ENCODE peak calls at places on chromosome 11, in five cellular contexts. J, S, T, U and A are unnamed samples.

GRCh38 chr11:109267293-109268095 is 154.5 kb upstream of the C11orf87 start:
- DNase-seq in J (peak), S (no peak), T (no peak), U (peak), A (no peak)

GRCh38 chr11:133311230-133311629 is 221.1 kb downstream of the OPCML start:
- DNase-seq in J (no peak), S (no peak), T (no peak), U (no peak), A (no peak)

GRCh38 chr11:77446911-77447629 is 26.8 kb downstream of the PAK1 start:
- DNase-seq in J (no peak), S (no peak), T (no peak), U (peak), A (no peak)

GRCh38 chr11:20026629-20027545 is 133.4 kb downstream of the DBX1 start:
- DNase-seq in J (no peak), S (no peak), T (no peak), U (peak), A (no peak)

GRCh38 chr11:3341298-3341697 is 37.6 kb downstream of the ZNF195 start:
- DNase-seq in J (no peak), S (peak), T (peak), U (peak), A (no peak)

GRCh38 chr11:134557571-134558257 is 145.7 kb upstream of the B3GAT1 start:
- DNase-seq in J (no peak), S (peak), T (no peak), U (no peak), A (no peak)

GRCh38 chr11:43632171-43632570 is 48.4 kb upstream of the HSD17B12 start:
- DNase-seq in J (no peak), S (no peak), T (no peak), U (peak), A (no peak)

GRCh38 chr11:94664336-94664735 is 97.2 kb downstream of the PIWIL4 start:
- DNase-seq in J (no peak), S (no peak), T (no peak), U (no peak), A (no peak)

GRCh38 chr11:44456544-44457270 is 108.8 kb upstream of the CD82 start:
- DNase-seq in J (no peak), S (peak), T (no peak), U (peak), A (no peak)

GRCh38 chr11:447923-448731 is 2.0 kb upstream of the PTDSS2 start:
- DNase-seq in J (peak), S (peak), T (peak), U (peak), A (peak)

GRCh38 chr11:688681-689080 is 6.3 kb downstream of the DEAF1 start:
- DNase-seq in J (no peak), S (peak), T (no peak), U (no peak), A (no peak)

GRCh38 chr11:107999759-108000455 is 8.8 kb upstream of the CUL5 start:
- DNase-seq in J (peak), S (peak), T (no peak), U (peak), A (no peak)

GRCh38 chr11:126438691-126439090 is 83.2 kb downstream of the ST3GAL4 start:
- DNase-seq in J (no peak), S (peak), T (no peak), U (no peak), A (no peak)

GRCh38 chr11:117313828-117314768 is 2.0 kb downstream of the BACE1 start:
- DNase-seq in J (no peak), S (no peak), T (no peak), U (no peak), A (no peak)
- H3K4me3 ChIP-seq in J (peak), S (no peak), T (peak), U (peak), A (peak)

DNA sequence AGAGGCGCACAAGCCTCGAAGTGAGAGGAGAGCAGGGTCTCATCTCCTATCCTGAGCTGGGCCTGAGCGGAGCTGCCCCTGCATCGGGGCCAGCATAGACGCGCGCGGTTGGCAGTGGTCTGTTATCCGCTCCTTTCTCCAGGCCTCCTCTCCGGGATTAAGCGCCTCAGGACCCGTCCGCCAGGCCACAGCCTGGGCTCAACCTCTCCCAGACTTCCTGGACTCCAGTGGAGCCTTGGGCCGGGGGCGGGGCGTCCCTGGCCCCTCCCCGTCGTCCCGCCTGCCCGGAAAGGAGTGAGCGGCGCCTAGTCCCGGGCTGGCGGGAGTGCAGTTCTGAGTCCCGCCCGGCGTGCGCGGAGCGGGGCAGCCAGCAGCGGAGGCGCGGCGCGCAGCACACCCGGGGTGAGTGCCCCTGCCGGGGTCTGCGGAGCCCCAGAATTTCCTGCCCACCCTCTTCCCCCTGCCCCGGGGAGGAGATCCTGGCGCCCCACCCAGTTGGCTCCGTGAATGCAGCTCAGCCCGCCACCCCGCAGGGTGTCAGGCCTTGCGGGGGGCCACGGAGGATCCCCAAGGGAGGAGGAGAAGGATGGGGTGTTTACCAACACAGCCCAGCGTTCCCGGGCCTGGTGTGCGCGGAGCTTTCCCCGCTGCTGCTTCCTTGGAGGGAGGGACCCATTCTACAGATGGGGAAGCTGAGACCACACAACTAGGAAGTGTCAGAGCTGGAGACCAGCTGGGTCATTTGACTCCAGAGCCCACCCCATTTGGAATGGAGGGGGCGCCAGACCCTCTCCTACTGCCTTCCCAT is at the start of gene TCIRG1:
- DNase-seq in J (no peak), S (peak), T (no peak), U (peak), A (no peak)
- H3K4me3 ChIP-seq in J (peak), S (peak), T (peak), U (peak), A (peak)

DNA sequence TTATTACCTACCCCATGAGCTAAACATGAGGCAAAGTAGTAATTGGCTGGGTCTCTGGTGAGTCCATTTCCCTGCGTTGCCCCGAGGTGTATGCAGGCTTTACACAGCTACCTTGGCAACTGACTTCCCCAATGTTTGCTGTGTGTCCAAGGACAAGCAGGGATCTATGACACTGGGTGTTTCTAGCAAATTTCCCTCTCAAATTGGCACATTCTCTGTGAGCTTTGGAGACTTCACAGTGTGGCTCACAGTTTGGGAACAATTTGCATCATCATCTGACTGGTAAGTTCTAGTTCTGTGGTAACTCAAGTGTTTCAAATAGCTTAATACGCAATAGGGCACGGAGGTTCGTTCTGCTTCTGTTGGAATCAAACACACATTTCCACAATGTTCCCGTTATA is 12.5 kb downstream of the NNMT start:
- DNase-seq in J (no peak), S (no peak), T (peak), U (no peak), A (peak)
- H3K4me3 ChIP-seq in J (peak), S (no peak), T (peak), U (no peak), A (no peak)

DNA sequence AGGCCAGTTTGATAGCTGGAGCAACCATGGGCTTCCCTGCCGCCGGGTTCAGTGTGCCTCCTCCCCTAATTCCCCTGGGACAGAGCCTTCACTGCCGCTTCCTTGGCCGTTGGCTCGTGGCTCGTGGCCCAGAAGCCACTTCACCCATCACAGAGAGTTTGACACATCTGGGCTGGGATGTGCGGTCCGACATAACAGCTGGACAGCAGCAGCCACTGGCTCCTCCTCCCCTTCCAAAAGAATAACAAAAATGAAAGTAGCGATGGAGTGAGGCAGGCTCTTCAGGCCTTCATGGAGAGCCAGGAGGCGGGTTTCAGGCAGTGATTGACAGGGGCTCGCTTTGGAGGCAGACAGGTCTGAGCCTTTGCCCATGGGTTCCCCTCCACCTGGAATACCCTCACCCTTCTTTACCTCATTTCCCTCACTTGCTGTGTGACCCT is 8.2 kb downstream of the CREB3L1 start:
- DNase-seq in J (no peak), S (no peak), T (no peak), U (no peak), A (no peak)
- H3K4me3 ChIP-seq in J (no peak), S (no peak), T (peak), U (no peak), A (peak)

GRCh38 chr11:16613401-16614381 is 124.8 kb upstream of the C11orf58 start:
- DNase-seq in J (peak), S (peak), T (peak), U (peak), A (peak)
- H3K4me3 ChIP-seq in J (peak), S (no peak), T (peak), U (peak), A (peak)

GRCh38 chr11:5624489-5625278 is at the start of gene TRIM34:
- DNase-seq in J (peak), S (no peak), T (peak), U (peak), A (no peak)

GRCh38 chr11:5622802-5623201 is 2.0 kb upstream of the TRIM34 start:
- DNase-seq in J (no peak), S (no peak), T (no peak), U (no peak), A (no peak)

GRCh38 chr11:5621580-5621979 is 3.2 kb upstream of the TRIM34 start:
- DNase-seq in J (no peak), S (no peak), T (no peak), U (no peak), A (no peak)

GRCh38 chr11:5618807-5619206 is 6.0 kb upstream of the TRIM34 start:
- DNase-seq in J (no peak), S (no peak), T (peak), U (peak), A (peak)

DNA sequence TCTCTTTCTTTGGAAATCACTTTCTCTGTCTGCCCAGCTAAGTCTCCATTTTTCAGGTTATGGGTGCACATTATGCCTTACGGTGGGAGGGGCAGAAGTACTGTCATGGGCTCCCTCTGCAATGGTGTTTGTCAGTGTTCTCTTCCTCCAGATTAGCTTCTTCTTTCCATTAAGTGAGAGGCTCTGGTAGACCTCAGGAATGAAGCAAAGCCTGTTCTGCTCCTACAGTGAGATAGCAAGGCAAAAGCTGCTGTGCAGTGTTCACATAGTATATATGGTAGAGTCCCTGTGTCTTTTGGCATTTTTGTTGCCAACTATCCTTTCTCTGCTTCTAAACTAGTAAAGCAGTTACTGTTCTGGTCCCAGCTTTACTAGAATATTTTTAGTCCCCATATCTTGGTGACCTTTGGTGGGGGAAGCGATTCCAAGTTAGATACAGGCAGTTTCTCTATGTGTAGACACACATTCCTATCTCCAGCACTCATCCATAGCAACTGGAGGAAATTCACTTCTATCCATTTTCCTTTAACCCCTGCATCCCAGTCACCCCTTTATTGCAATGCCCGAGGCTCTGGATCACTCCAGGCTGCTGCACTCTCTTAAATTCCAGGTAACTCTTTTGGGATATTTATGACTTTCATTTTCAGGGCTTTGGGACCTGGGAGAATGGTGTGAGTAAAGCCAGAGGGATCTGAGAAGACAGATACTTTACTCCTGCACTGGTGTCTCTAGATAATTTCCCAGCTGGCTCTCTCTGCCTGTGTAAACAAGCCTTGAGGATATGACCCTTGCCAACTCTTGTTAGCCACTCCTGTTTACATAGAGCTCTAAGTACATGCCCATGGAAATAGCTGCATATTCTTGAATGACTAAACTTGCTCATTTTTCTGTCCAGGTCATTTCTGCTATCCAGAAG is 3.9 kb upstream of the TRIM34 start:
- DNase-seq in J (peak), S (no peak), T (peak), U (peak), A (peak)
- H3K4me3 ChIP-seq in J (no peak), S (no peak), T (no peak), U (peak), A (no peak)

GRCh38 chr11:59224419-59224928 is 11.7 kb upstream of the MPEG1 start:
- DNase-seq in J (no peak), S (no peak), T (no peak), U (peak), A (no peak)
- H3K4me3 ChIP-seq in J (no peak), S (no peak), T (no peak), U (no peak), A (no peak)

DNA sequence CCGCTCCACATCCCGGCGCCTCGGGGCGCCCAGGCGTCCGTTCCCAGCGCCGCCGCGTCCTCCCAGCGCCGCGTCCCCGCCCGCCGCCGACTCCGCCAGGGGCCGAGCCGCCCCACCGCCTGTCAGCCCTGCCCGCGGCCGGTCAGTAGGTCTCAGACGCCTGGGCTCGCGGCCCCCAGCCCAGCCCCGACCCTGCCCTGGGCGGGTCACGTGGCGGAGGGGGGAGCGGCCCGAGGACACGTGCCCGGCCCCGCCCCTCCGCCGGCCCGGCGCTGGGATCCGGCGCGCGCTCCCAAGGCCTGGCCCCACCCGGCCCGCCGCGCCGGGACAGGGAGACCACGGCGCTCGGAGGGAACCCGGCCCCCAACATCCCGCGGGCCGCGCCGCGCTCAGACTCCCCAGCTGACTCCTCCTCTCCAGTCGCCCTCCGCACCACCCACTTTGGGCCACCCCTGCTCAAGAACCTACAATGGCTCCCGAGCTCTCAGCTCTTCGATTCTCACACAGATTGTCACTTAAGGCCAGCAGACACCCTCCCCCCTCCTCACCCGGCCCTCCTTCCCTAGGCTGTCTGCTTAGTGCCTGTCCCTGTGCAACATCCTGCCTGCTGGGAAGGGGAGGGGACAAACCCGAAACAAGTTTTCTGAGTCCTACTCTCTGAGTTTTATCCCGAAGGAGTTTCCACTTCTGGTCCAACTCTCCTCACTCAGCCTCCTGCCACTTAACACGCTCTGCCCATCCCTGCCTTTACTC is at the start of gene RAB3IL1:
- DNase-seq in J (no peak), S (peak), T (no peak), U (no peak), A (no peak)
- H3K4me3 ChIP-seq in J (peak), S (peak), T (peak), U (peak), A (peak)

GRCh38 chr11:64372802-64373597 is 14.0 kb downstream of the RPS6KA4 start:
- DNase-seq in J (no peak), S (no peak), T (no peak), U (no peak), A (no peak)
- H3K4me3 ChIP-seq in J (no peak), S (no peak), T (no peak), U (no peak), A (no peak)